ENCODE peak calls at places on chromosome 2, in four cellular contexts. One of them, this sample, is unnamed.

GRCh38 chr2:107730898-107731297 is 95.8 kb upstream of the RGPD4 start:
- DNase-seq in GM12878: no peak
- DNase-seq in HepG2: no peak
- DNase-seq in K562: no peak
- DNase-seq in this sample: no peak

GRCh38 chr2:172129404-172129803 is 26.7 kb upstream of the DLX2 start:
- DNase-seq in K562: no peak
- DNase-seq in GM12878: no peak
- DNase-seq in HepG2: no peak
- DNase-seq in this sample: no peak

GRCh38 chr2:29923110-29923721 is 1.8 kb upstream of the ALK start:
- DNase-seq in K562: peak
- DNase-seq in GM12878: no peak
- DNase-seq in HepG2: peak
- DNase-seq in this sample: no peak

GRCh38 chr2:36812196-36812595 is 115.7 kb downstream of the VIT start:
- DNase-seq in GM12878: no peak
- DNase-seq in K562: peak
- DNase-seq in HepG2: peak
- DNase-seq in this sample: peak

GRCh38 chr2:29050591-29050990 is 23.7 kb downstream of the PCARE start:
- DNase-seq in K562: no peak
- DNase-seq in HepG2: no peak
- DNase-seq in GM12878: no peak
- DNase-seq in this sample: no peak

GRCh38 chr2:64359176-64359891 is 94.6 kb upstream of the LGALSL start:
- DNase-seq in GM12878: no peak
- DNase-seq in HepG2: no peak
- DNase-seq in K562: no peak
- DNase-seq in this sample: no peak

GRCh38 chr2:29698216-29698615 is 223.2 kb downstream of the ALK start:
- DNase-seq in GM12878: no peak
- DNase-seq in HepG2: no peak
- DNase-seq in K562: no peak
- DNase-seq in this sample: no peak

GRCh38 chr2:225002656-225003045 is 39.6 kb downstream of the DOCK10 start:
- DNase-seq in K562: no peak
- DNase-seq in HepG2: no peak
- DNase-seq in GM12878: peak
- DNase-seq in this sample: no peak

GRCh38 chr2:120253021-120253882 is 600 bp downstream of the RALB start:
- DNase-seq in K562: peak
- DNase-seq in GM12878: no peak
- DNase-seq in HepG2: peak
- DNase-seq in this sample: peak

GRCh38 chr2:72685666-72686065 is 140.2 kb downstream of the EXOC6B start:
- DNase-seq in HepG2: no peak
- DNase-seq in K562: no peak
- DNase-seq in GM12878: no peak
- DNase-seq in this sample: no peak

GRCh38 chr2:16398487-16399043 is 267.1 kb downstream of the CYRIA start:
- DNase-seq in GM12878: no peak
- DNase-seq in K562: no peak
- DNase-seq in HepG2: no peak
- DNase-seq in this sample: no peak

DNA sequence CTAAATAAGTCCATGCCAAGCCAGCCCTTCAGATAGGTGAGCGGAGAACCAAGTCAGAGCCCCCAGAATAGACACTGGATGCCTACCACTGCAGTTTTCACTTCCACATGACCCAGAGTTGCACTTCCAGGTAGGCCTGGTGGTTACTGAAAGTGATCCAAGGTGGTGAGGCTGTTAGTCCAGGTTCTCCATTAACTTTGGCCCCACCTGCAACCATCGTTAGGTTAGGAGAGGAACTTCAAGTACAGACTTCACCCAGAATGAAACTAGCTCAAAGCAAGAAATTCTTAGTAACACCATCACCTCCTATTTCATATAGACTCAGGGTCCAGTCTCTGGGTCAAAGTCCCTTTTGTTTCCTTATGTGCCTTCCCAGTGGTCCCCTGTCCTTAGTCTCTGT is 293.1 kb upstream of the ID2 start:
- DNase-seq in HepG2: no peak
- DNase-seq in K562: no peak
- DNase-seq in GM12878: no peak
- DNase-seq in this sample: no peak
- TF ChIP-seq BRCA1 in HepG2: no peak
- TF ChIP-seq BRCA1 in K562: no peak
- TF ChIP-seq BRCA1 in GM12878: no peak
- TF ChIP-seq BRCA1 in this sample: no peak

GRCh38 chr2:1854747-1855146 is 110.4 kb upstream of the PXDN start:
- DNase-seq in GM12878: no peak
- DNase-seq in HepG2: no peak
- DNase-seq in K562: peak
- DNase-seq in this sample: peak

GRCh38 chr2:1858733-1859132 is 114.4 kb upstream of the PXDN start:
- DNase-seq in K562: no peak
- DNase-seq in GM12878: no peak
- DNase-seq in HepG2: no peak
- DNase-seq in this sample: no peak

GRCh38 chr2:1856481-1856880 is 112.2 kb upstream of the PXDN start:
- DNase-seq in HepG2: no peak
- DNase-seq in GM12878: no peak
- DNase-seq in K562: no peak
- DNase-seq in this sample: no peak

GRCh38 chr2:1855150-1855549 is 110.8 kb upstream of the PXDN start:
- DNase-seq in HepG2: no peak
- DNase-seq in GM12878: no peak
- DNase-seq in K562: no peak
- DNase-seq in this sample: no peak

DNA sequence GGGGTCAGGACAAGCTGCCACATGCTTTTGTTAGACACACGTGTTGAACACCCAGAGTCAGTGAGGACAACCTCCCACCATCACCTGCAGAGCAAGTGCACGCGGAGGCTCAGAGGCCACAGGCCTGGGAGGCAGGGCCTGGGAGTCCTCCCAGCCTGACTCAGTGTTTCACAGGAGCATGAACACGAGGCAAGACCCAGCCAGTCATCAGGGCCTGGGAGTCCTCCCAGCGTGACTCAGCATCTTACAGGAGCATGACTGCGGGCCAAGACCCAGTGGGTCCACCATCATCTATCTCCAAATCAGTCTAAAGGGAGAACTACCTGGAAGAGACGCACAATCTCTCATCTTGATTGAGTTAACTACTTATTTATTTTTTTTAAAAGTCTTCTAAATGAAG is 112.6 kb upstream of the PXDN start:
- DNase-seq in HepG2: no peak
- DNase-seq in K562: peak
- DNase-seq in GM12878: no peak
- DNase-seq in this sample: no peak
- TF ChIP-seq BRCA1 in HepG2: no peak
- TF ChIP-seq BRCA1 in K562: no peak
- TF ChIP-seq BRCA1 in GM12878: no peak
- TF ChIP-seq BRCA1 in this sample: no peak

GRCh38 chr2:54667726-54668650 is 55.5 kb upstream of the EML6 start:
- DNase-seq in K562: no peak
- DNase-seq in GM12878: no peak
- DNase-seq in HepG2: no peak
- DNase-seq in this sample: no peak

GRCh38 chr2:54668711-54669110 is 54.8 kb upstream of the EML6 start:
- DNase-seq in HepG2: peak
- DNase-seq in K562: no peak
- DNase-seq in GM12878: no peak
- DNase-seq in this sample: no peak

GRCh38 chr2:54666131-54666637 is 57.3 kb upstream of the EML6 start:
- DNase-seq in K562: no peak
- DNase-seq in GM12878: no peak
- DNase-seq in HepG2: peak
- DNase-seq in this sample: no peak

GRCh38 chr2:54665436-54665856 is 58.0 kb upstream of the EML6 start:
- DNase-seq in K562: peak
- DNase-seq in HepG2: peak
- DNase-seq in GM12878: no peak
- DNase-seq in this sample: no peak

GRCh38 chr2:54666741-54667639 is 56.5 kb upstream of the EML6 start:
- DNase-seq in HepG2: peak
- DNase-seq in K562: no peak
- DNase-seq in GM12878: no peak
- DNase-seq in this sample: no peak
- TF ChIP-seq BRCA1 in HepG2: peak
- TF ChIP-seq BRCA1 in K562: no peak
- TF ChIP-seq BRCA1 in GM12878: no peak
- TF ChIP-seq BRCA1 in this sample: no peak

GRCh38 chr2:79434362-79434761 is 78.5 kb upstream of the CTNNA2 start:
- DNase-seq in GM12878: no peak
- DNase-seq in K562: no peak
- DNase-seq in HepG2: no peak
- DNase-seq in this sample: no peak
- TF ChIP-seq BRCA1 in GM12878: no peak
- TF ChIP-seq BRCA1 in K562: no peak
- TF ChIP-seq BRCA1 in HepG2: no peak
- TF ChIP-seq BRCA1 in this sample: no peak

DNA sequence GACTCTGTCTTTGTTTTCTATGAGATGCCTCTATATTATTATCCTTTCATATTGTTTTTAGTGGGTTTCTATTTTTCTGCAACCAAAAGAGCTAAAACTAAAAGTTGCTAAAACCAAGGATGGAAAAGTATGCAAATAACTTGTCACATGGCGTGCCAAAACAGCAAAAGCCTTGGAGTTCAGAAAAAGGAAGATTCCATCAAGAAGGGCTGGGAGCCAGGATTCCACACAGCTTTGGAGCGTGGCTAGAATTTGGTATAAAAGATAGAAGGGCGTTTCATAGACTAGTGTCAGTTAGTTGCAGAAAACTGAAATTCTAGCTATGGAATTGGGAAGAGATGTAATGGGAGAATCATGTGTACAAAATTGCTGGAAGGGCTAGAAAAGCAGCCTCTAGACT is 4.1 kb downstream of the SCYGR1 start:
- DNase-seq in GM12878: no peak
- DNase-seq in HepG2: no peak
- DNase-seq in K562: no peak
- DNase-seq in this sample: no peak
- TF ChIP-seq BRCA1 in GM12878: no peak
- TF ChIP-seq BRCA1 in HepG2: no peak
- TF ChIP-seq BRCA1 in K562: no peak
- TF ChIP-seq BRCA1 in this sample: no peak

DNA sequence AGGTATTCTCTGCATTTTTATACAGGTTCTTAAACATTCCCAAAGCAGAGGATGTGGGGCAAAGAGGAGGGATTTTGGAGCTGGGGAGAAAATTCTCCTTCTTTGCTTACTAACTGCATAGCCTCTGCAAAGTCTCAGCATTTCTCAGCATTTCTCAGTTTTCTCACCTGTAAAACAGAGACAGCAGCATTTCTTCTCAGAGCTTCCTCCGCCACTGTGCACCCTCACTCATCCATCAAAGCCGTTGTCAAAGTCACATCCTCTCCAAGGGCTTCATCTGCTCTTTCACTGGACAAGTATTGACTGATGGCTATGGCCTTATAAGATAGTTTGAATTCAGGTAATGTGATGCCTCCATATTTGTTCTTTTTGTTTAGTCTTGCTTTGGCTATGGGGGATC is 17.4 kb downstream of the MYO7B start:
- DNase-seq in K562: no peak
- DNase-seq in HepG2: no peak
- DNase-seq in GM12878: no peak
- DNase-seq in this sample: no peak
- TF ChIP-seq BRCA1 in K562: no peak
- TF ChIP-seq BRCA1 in HepG2: no peak
- TF ChIP-seq BRCA1 in GM12878: no peak
- TF ChIP-seq BRCA1 in this sample: no peak

This sample was measured in H1.